ENCODE peak calls at places on chromosome 17, in four cellular contexts. H is skeletal muscle cell, W is AG08395, I is Ammon's horn. K is an unnamed sample.

GRCh38 chr17:60145006-60145935 is 4.5 kb upstream of the CA4 start:
- DNase-seq in W (no peak), H (no peak), I (no peak), K (no peak)

GRCh38 chr17:3594976-3595375 is 14.2 kb downstream of the TRPV1 start:
- DNase-seq in I (no peak), H (no peak), W (no peak), K (no peak)

GRCh38 chr17:2542056-2542455 is 30.4 kb upstream of the METTL16 start:
- DNase-seq in W (no peak), H (no peak), I (no peak), K (no peak)

GRCh38 chr17:66276328-66276937 is 26.0 kb upstream of the PRKCA start:
- DNase-seq in I (no peak), W (no peak), H (no peak), K (no peak)

GRCh38 chr17:79100405-79100804 is 25.8 kb downstream of the ENGASE start:
- DNase-seq in H (no peak), I (no peak), W (no peak), K (no peak)

GRCh38 chr17:9887521-9887920 is 17.6 kb downstream of the RCVRN start:
- DNase-seq in H (no peak), I (no peak), W (no peak), K (no peak)

GRCh38 chr17:77332981-77333685 is 192.4 kb downstream of the SEC14L1 start:
- DNase-seq in I (no peak), W (peak), H (peak), K (no peak)

GRCh38 chr17:33889079-33889478 is 366.0 kb upstream of the CCL2 start:
- DNase-seq in W (no peak), I (no peak), H (no peak), K (no peak)

GRCh38 chr17:45949755-45950320 is 49.2 kb upstream of the STH start:
- DNase-seq in H (no peak), I (no peak), W (no peak), K (no peak)

GRCh38 chr17:58330997-58331814 is 2.6 kb upstream of the TSPOAP1 start:
- DNase-seq in I (no peak), W (no peak), H (no peak), K (no peak)

GRCh38 chr17:42142371-42142896 is 12.4 kb downstream of the RAB5C start:
- DNase-seq in W (peak), I (peak), H (peak), K (no peak)

GRCh38 chr17:31917065-31917529 is 15.6 kb upstream of the UTP6 start:
- DNase-seq in H (no peak), W (no peak), I (no peak), K (no peak)

GRCh38 chr17:31320231-31320630 is 1.2 kb downstream of the EVI2A start:
- DNase-seq in W (no peak), I (no peak), H (no peak), K (no peak)

GRCh38 chr17:19507673-19508326 is 25.9 kb upstream of the SLC47A1 start:
- DNase-seq in H (peak), W (peak), I (peak), K (peak)

GRCh38 chr17:33137411-33137810 is 145.8 kb downstream of the SPACA3 start:
- DNase-seq in I (no peak), W (no peak), H (no peak), K (no peak)

GRCh38 chr17:43341705-43342600 is 56.8 kb upstream of the ARL4D start:
- DNase-seq in W (peak), I (no peak), H (no peak), K (no peak)

GRCh38 chr17:70119961-70120360 is 44.9 kb downstream of the KCNJ16 start:
- DNase-seq in I (no peak), W (no peak), H (no peak), K (no peak)

GRCh38 chr17:82328141-82328993 is 5.2 kb downstream of the SECTM1 start:
- DNase-seq in H (no peak), W (no peak), I (no peak), K (no peak)

GRCh38 chr17:49516190-49516589 is 21.1 kb downstream of the NGFR start:
- DNase-seq in W (no peak), H (no peak), I (no peak), K (peak)

GRCh38 chr17:47188266-47188665 is 829 bp downstream of the CDC27 start:
- DNase-seq in H (no peak), W (peak), I (peak), K (no peak)

GRCh38 chr17:67390646-67391480 is 13.8 kb downstream of the PITPNC1 start:
- DNase-seq in I (peak), H (peak), W (peak), K (peak)

GRCh38 chr17:54891176-54891821 is 9.4 kb upstream of the TOM1L1 start:
- DNase-seq in H (peak), I (peak), W (peak), K (peak)

GRCh38 chr17:5065227-5065744 is 13.0 kb upstream of the ZFP3 start:
- DNase-seq in W (no peak), H (no peak), I (no peak), K (no peak)